ENCODE peak calls at places on chromosomes 5 and 9, in ten cellular contexts. D is left ventricle myocardium inferior, V is Calu3, G is foreskin fibroblast, E is H9, J is Caco-2, H is AG04449, U is cardiac fibroblast, M is WTC11, Q is tibial nerve. Z is an unnamed sample.

GRCh38 chr5:147483961-147484707 is 25.7 kb downstream of the DPYSL3 start:
- DNase-seq in D (peak), V (no peak), G (peak), E (no peak), J (no peak), H (peak), U (peak), M (no peak), Q (peak), Z (peak)

GRCh38 chr9:73347720-73348119 is 196.1 kb downstream of the ANXA1 start:
- DNase-seq in D (no peak), V (peak), G (no peak), E (no peak), J (no peak), H (no peak), U (no peak), M (no peak), Q (no peak), Z (no peak)

GRCh38 chr9:123326662-123327093 is 29.3 kb upstream of the CRB2 start:
- DNase-seq in D (no peak), V (no peak), G (no peak), E (peak), J (no peak), H (no peak), U (no peak), M (no peak), Q (no peak), Z (no peak)

GRCh38 chr5:78269088-78269703 is 25.3 kb downstream of the AP3B1 start:
- DNase-seq in D (no peak), V (no peak), G (no peak), E (no peak), J (no peak), H (no peak), U (peak), M (no peak), Q (no peak), Z (peak)

GRCh38 chr9:69873401-69873950 is 52.9 kb downstream of the CFAP95 start:
- DNase-seq in D (no peak), V (no peak), G (no peak), E (no peak), J (no peak), H (no peak), U (no peak), M (no peak), Q (no peak), Z (no peak)

GRCh38 chr5:68431181-68431580 is 215.6 kb downstream of the PIK3R1 start:
- DNase-seq in D (no peak), V (no peak), G (no peak), E (no peak), J (no peak), H (no peak), U (no peak), M (no peak), Q (no peak), Z (peak)

GRCh38 chr9:113558632-113559502 is 95.3 kb downstream of the RGS3 start:
- DNase-seq in D (peak), V (peak), G (peak), E (no peak), J (peak), H (no peak), U (peak), M (no peak), Q (no peak), Z (no peak)

GRCh38 chr9:109010676-109011655 is 2.3 kb downstream of the CTNNAL1 start:
- DNase-seq in D (no peak), V (peak), G (peak), E (no peak), J (no peak), H (peak), U (peak), M (no peak), Q (no peak), Z (peak)

GRCh38 chr9:35686222-35687203 is 3.2 kb downstream of the TPM2 start:
- DNase-seq in D (peak), V (no peak), G (no peak), E (no peak), J (no peak), H (no peak), U (peak), M (no peak), Q (no peak), Z (no peak)

GRCh38 chr5:116068028-116068632 is 16.7 kb upstream of the COMMD10 start:
- DNase-seq in D (no peak), V (peak), G (peak), E (no peak), J (no peak), H (peak), U (peak), M (no peak), Q (peak), Z (no peak)

GRCh38 chr9:127148014-127148413 is 25.6 kb upstream of the ANGPTL2 start:
- DNase-seq in D (no peak), V (no peak), G (no peak), E (no peak), J (no peak), H (no peak), U (no peak), M (no peak), Q (no peak), Z (no peak)

GRCh38 chr5:168749391-168750100 is 170.4 kb upstream of the PANK3 start:
- DNase-seq in D (no peak), V (no peak), G (no peak), E (no peak), J (no peak), H (no peak), U (no peak), M (no peak), Q (no peak), Z (no peak)

GRCh38 chr5:111996574-111996973 is 239.6 kb upstream of the NREP start:
- DNase-seq in D (no peak), V (no peak), G (no peak), E (no peak), J (no peak), H (no peak), U (no peak), M (no peak), Q (no peak), Z (no peak)

DNA sequence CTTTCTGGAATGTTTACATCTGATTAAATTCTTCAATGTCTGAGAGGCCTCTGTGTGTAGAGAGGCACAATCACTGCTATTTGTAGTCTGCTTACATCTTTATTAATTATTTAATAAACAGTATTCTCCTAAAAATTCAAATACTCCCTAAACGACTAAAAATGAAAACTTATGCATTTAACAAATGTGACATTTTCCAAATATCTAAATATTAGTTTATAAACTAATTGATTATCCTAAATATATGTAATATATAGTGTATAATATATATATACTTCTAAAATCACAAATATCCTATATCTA is 57.7 kb upstream of the ZBED3 start:
- DNase-seq in D (no peak), V (no peak), G (no peak), E (no peak), J (no peak), H (no peak), U (no peak), M (no peak), Q (no peak), Z (no peak)
- TF ChIP-seq CTCF in D (no peak), V (no peak), G (no peak), E (no peak), J (no peak), H (no peak), U (no peak), M (no peak), Q (no peak), Z (no peak)

GRCh38 chr5:96934695-96935555 is 955 bp upstream of the LNPEP start:
- DNase-seq in D (peak), V (peak), G (peak), E (peak), J (peak), H (peak), U (peak), M (peak), Q (peak), Z (peak)
- TF ChIP-seq CTCF in D (no peak), V (no peak), G (no peak), E (no peak), J (no peak), H (peak), U (no peak), M (no peak), Q (peak), Z (no peak)

DNA sequence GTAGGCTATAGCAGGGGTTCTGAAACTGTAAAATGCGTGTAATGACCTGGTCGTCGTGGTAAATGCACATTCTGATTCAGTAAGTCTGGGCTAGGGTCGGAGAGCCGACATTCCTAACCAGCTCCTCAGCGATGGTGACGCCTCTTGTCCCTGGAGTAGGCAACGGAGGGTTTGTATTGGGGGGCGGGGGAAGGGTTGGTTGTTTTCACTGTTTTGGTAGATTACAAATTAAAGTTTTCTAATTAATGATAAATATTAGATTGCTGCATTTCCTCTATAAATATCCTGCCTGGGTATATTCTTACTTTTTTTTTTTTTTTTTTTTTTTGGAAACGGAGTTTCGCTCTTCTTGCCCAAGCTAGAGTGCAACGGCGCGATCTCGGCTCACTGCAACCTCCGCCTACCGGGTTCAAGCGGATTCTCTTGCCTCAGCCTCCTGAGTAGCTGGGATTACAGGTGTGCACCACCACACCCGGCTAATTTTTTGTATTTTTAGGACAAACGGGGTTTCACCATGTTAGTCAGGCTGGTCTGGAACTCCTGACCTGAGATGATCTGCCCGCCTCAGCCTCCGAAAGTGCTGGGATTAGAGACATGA is 566 bp upstream of the ALDH7A1 start:
- DNase-seq in D (no peak), V (no peak), G (no peak), E (no peak), J (no peak), H (no peak), U (no peak), M (no peak), Q (no peak), Z (no peak)
- TF ChIP-seq CTCF in D (no peak), V (no peak), G (no peak), E (no peak), J (no peak), H (no peak), U (no peak), M (no peak), Q (no peak), Z (no peak)

DNA sequence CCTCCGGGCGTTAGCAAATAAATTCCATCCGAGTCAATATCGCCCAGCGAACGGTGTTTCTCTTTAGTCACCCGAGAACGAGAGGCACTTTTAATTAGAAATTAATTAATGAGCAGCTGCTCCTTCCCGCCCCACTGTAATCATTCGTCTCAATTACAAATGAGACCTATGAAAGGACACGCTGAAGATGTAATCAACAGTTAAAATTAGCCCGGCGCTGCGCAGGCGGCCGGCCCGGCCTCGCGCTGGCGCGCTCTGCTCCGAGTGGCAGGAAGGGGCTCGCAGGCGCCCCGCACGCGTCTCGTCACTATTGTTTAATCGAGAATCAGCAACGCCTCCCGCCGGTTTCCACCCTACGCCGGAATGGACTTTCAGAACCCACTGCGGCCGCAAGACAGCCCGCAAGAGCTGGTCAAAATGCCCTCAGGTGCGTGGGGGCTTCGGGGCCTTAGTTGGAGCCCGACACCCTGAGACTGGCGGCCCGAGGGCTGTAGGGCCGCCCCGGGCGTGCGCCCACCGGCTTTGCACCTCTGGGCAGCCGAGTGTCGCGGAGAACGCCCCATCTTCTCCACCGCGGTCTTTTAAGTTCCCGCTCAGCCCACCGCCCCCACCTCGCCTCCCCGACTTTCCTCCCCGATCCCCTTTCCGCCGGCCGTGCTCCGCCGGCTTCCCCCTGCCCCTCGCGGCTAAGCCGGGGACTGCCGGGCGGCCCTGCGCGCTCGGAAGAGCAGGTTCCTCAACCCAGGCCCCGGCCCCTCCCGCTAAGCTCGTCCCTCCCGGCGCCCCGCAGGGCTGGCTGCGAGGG is 597 bp upstream of the IRX4 start:
- DNase-seq in D (peak), V (no peak), G (no peak), E (peak), J (no peak), H (no peak), U (no peak), M (peak), Q (no peak), Z (no peak)
- TF ChIP-seq CTCF in D (peak), V (no peak), G (no peak), E (peak), J (no peak), H (peak), U (no peak), M (peak), Q (no peak), Z (peak)

GRCh38 chr5:64207978-64208377 is 42.3 kb downstream of the RNF180 start:
- DNase-seq in D (no peak), V (peak), G (no peak), E (no peak), J (no peak), H (no peak), U (peak), M (no peak), Q (no peak), Z (no peak)
- TF ChIP-seq CTCF in D (peak), V (no peak), G (no peak), E (peak), J (no peak), H (no peak), U (no peak), M (no peak), Q (no peak), Z (peak)

GRCh38 chr5:71662381-71662780 is 56.7 kb upstream of the CARTPT start:
- DNase-seq in D (no peak), V (no peak), G (no peak), E (no peak), J (no peak), H (no peak), U (no peak), M (no peak), Q (no peak), Z (no peak)

GRCh38 chr5:71653119-71653518 is 66.0 kb upstream of the CARTPT start:
- DNase-seq in D (no peak), V (no peak), G (no peak), E (no peak), J (no peak), H (peak), U (no peak), M (no peak), Q (no peak), Z (peak)

GRCh38 chr5:71663166-71663565 is 55.9 kb upstream of the CARTPT start:
- DNase-seq in D (no peak), V (peak), G (no peak), E (no peak), J (no peak), H (no peak), U (no peak), M (no peak), Q (no peak), Z (no peak)

GRCh38 chr5:71663570-71663969 is 55.5 kb upstream of the CARTPT start:
- DNase-seq in D (no peak), V (peak), G (no peak), E (no peak), J (peak), H (no peak), U (no peak), M (no peak), Q (no peak), Z (no peak)

DNA sequence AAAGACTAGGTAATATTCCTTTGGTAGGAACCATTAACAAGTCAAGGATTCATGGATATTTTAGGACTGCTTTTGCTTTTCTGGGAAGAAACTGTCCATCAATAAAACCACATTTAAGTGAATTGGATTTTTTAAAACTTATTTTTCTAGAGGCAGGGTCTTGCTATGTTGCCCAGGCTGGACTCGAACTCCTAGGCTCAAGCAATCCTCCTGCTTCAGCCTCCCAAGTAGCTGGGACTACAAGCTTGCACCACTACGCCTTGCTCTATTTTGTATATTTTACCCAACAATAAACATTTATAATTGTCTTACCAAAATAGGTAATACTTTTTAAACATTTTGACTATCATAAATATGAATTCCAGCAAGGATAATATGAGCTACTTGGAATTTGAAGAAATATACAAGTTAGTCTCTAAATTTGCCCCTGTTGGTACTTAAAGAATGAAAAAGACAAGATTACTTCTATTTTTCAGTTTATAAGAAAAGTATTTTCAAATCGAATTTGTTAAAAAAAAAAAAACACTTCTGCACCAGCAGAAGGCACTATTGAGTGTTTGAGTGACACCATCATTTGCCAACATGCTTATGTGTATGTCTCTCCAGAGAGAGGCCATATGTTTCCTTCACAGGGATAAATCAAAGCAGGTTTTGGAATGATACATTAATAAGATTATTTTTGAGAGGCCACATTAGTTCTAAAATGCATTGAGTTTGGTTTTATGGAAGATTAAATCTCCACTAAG is 60.0 kb upstream of the CARTPT start:
- DNase-seq in D (no peak), V (no peak), G (no peak), E (no peak), J (no peak), H (no peak), U (peak), M (no peak), Q (no peak), Z (no peak)
- TF ChIP-seq CTCF in D (no peak), V (no peak), G (no peak), E (peak), J (no peak), H (no peak), U (no peak), M (no peak), Q (no peak), Z (peak)

GRCh38 chr9:78296208-78296892 is 575 bp upstream of the PSAT1 start:
- DNase-seq in D (peak), V (peak), G (no peak), E (peak), J (peak), H (no peak), U (peak), M (peak), Q (no peak), Z (no peak)

GRCh38 chr9:78298046-78298511 is 1.2 kb downstream of the PSAT1 start:
- DNase-seq in D (no peak), V (no peak), G (no peak), E (no peak), J (no peak), H (no peak), U (peak), M (peak), Q (no peak), Z (no peak)

GRCh38 chr9:78297672-78297961 is 692 bp downstream of the PSAT1 start:
- DNase-seq in D (no peak), V (no peak), G (no peak), E (no peak), J (no peak), H (no peak), U (no peak), M (no peak), Q (no peak), Z (no peak)

GRCh38 chr9:78295731-78296130 is 1.2 kb upstream of the PSAT1 start:
- DNase-seq in D (no peak), V (no peak), G (no peak), E (no peak), J (no peak), H (no peak), U (no peak), M (no peak), Q (no peak), Z (no peak)

DNA sequence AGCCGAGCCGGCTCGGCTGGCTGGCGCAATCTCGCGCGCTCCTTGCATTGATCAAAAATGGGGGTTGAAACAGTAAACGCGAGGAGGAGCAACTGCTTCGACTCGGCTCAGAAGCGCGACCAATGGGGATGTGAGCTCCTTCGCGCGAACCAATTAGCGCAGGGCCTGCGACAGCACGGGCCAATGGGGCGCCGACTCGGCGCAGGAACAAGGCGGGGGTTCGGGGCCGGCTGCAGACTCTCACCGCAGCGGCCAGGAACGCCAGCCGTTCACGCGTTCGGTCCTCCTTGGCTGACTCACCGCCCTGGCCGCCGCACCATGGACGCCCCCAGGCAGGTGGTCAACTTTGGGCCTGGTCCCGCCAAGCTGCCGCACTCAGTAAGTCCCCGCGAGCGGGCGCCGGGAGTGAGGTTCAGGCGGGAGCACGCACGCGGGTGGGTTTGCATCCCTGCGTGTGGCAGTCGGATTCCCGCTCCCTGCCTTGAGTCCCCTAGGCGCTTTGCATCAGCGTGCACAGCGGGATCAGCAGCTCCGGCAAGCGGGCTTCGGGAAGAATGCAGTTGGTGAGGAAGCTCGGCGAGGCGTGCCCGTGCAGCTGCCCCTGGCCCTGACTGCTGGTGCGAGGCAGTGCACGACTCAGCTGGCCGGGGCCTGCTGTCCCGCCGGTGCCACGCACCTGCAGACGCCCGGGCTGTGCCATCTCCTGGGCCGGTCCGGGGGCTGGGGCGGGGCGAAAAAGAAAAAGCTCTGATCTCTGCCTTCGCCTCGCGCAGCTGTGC is at the start of gene PSAT1:
- DNase-seq in D (peak), V (peak), G (peak), E (peak), J (peak), H (peak), U (peak), M (peak), Q (peak), Z (peak)
- TF ChIP-seq CTCF in D (no peak), V (no peak), G (no peak), E (no peak), J (no peak), H (no peak), U (no peak), M (no peak), Q (peak), Z (peak)

GRCh38 chr5:141374627-141375026 is 936 bp downstream of the PCDHGA6 start:
- DNase-seq in D (no peak), V (no peak), G (no peak), E (no peak), J (no peak), H (no peak), U (no peak), M (no peak), Q (no peak), Z (no peak)

GRCh38 chr5:141371572-141372475 is 1.8 kb downstream of the PCDHGB3 start:
- DNase-seq in D (no peak), V (no peak), G (no peak), E (no peak), J (no peak), H (no peak), U (no peak), M (no peak), Q (no peak), Z (no peak)

GRCh38 chr5:141369994-141370848 is at the start of gene PCDHGB3:
- DNase-seq in D (peak), V (peak), G (peak), E (peak), J (no peak), H (no peak), U (peak), M (peak), Q (no peak), Z (peak)

GRCh38 chr5:141373673-141374317 is at the start of gene PCDHGA6:
- DNase-seq in D (no peak), V (no peak), G (peak), E (no peak), J (no peak), H (no peak), U (peak), M (no peak), Q (no peak), Z (no peak)
- TF ChIP-seq CTCF in D (peak), V (no peak), G (peak), E (peak), J (peak), H (no peak), U (peak), M (no peak), Q (no peak), Z (peak)

GRCh38 chr5:1244976-1245375 is 19.8 kb downstream of the SLC6A18 start:
- DNase-seq in D (no peak), V (peak), G (no peak), E (no peak), J (peak), H (no peak), U (no peak), M (no peak), Q (no peak), Z (no peak)
- TF ChIP-seq CTCF in D (no peak), V (no peak), G (no peak), E (peak), J (peak), H (no peak), U (no peak), M (no peak), Q (no peak), Z (no peak)